ENCODE peak calls at places on chromosomes 16 and 17, in nine cellular contexts. N, O, Y, I, W, Z, R, J and S are unnamed samples.

GRCh38 chr17:80941743-80942211 is 49.9 kb upstream of the CHMP6 start:
- DNase-seq in I (no peak), O (no peak), J (no peak), W (no peak), Z (peak), R (no peak), Y (no peak), N (no peak), S (no peak)

GRCh38 chr17:80738406-80738805 is 193.8 kb downstream of the RPTOR start:
- DNase-seq in W (no peak), O (no peak), N (no peak), Y (no peak), Z (no peak), J (no peak), R (no peak), I (no peak), S (no peak)

GRCh38 chr16:66905633-66906539 is 12.8 kb downstream of the CDH16 start:
- DNase-seq in I (no peak), J (no peak), R (peak), Y (peak), W (no peak), O (no peak), Z (no peak), N (no peak), S (peak)

GRCh38 chr17:34758747-34759146 is 179.4 kb downstream of the TMEM132E start:
- DNase-seq in I (no peak), R (no peak), Z (no peak), O (no peak), Y (no peak), N (no peak), J (peak), W (no peak), S (no peak)

GRCh38 chr17:8057691-8058114 is 18.8 kb downstream of the ALOX15B start:
- DNase-seq in I (peak), Z (peak), J (peak), N (no peak), W (peak), O (peak), R (peak), Y (peak), S (no peak)

GRCh38 chr16:85610059-85610445 is 3.1 kb upstream of the GSE1 start:
- DNase-seq in N (no peak), J (peak), O (no peak), Z (no peak), R (no peak), I (no peak), W (no peak), Y (no peak), S (no peak)

GRCh38 chr17:59381716-59382570 is 50.5 kb downstream of the YPEL2 start:
- DNase-seq in O (no peak), Y (no peak), J (no peak), I (no peak), N (no peak), R (no peak), W (no peak), Z (peak), S (no peak)

GRCh38 chr17:55273579-55274370 is 9.0 kb downstream of the HLF start:
- DNase-seq in O (no peak), I (no peak), R (no peak), Z (no peak), Y (no peak), N (no peak), W (no peak), J (peak), S (no peak)

GRCh38 chr17:42272162-42272561 is 4.0 kb downstream of the STAT5B start:
- DNase-seq in J (no peak), I (no peak), R (no peak), Y (no peak), Z (no peak), O (no peak), W (no peak), N (no peak), S (no peak)

GRCh38 chr16:17743578-17743977 is 272.8 kb upstream of the XYLT1 start:
- DNase-seq in O (no peak), Y (no peak), Z (no peak), N (no peak), I (no peak), W (no peak), R (no peak), J (no peak), S (no peak)